ENCODE peak calls at places on chromosomes 1 and 21, in nine cellular contexts. Q is GM12864, X is body of pancreas, W is ascending aorta, O is WTC11, F is fibroblast of villous mesenchyme, U is choroid plexus epithelial cell, E is heart left ventricle, P is cardiac fibroblast. K is an unnamed sample.

GRCh38 chr21:41258617-41259016 is 58.0 kb upstream of the FAM3B start:
- DNase-seq in F (no peak), P (no peak), W (no peak), Q (no peak), X (no peak), E (no peak), O (no peak), U (no peak), K (no peak)

GRCh38 chr1:91583326-91583755 is 82.7 kb downstream of the CDC7 start:
- DNase-seq in O (no peak), F (peak), E (no peak), Q (no peak), U (no peak), W (no peak), X (no peak), P (no peak), K (peak)

GRCh38 chr1:195791796-195792195 is 816.4 kb downstream of the KCNT2 start:
- DNase-seq in U (no peak), W (no peak), P (no peak), F (no peak), X (no peak), Q (no peak), E (no peak), O (no peak), K (no peak)

GRCh38 chr1:37633950-37634553 is 640 bp downstream of the RSPO1 start:
- DNase-seq in O (peak), F (no peak), X (no peak), E (no peak), P (no peak), U (no peak), Q (no peak), W (no peak), K (no peak)

GRCh38 chr1:7121622-7121988 is 336.4 kb downstream of the CAMTA1 start:
- DNase-seq in F (no peak), U (no peak), W (no peak), P (peak), O (no peak), E (peak), Q (no peak), X (peak), K (no peak)

GRCh38 chr1:202162418-202163280 is 2.2 kb upstream of the PTPN7 start:
- DNase-seq in F (no peak), W (no peak), X (no peak), U (no peak), Q (no peak), E (no peak), O (no peak), P (no peak), K (peak)

GRCh38 chr1:5887436-5888290 is 104.6 kb downstream of the NPHP4 start:
- DNase-seq in U (peak), O (no peak), Q (no peak), X (no peak), E (no peak), F (no peak), W (no peak), P (no peak), K (peak)

GRCh38 chr1:162562452-162562828 is 918 bp downstream of the UAP1 start:
- DNase-seq in Q (no peak), X (peak), W (no peak), F (peak), E (no peak), U (peak), P (peak), O (no peak), K (peak)

GRCh38 chr1:22832414-22832786 is 121.8 kb downstream of the EPHB2 start:
- DNase-seq in X (no peak), F (peak), U (peak), W (no peak), P (no peak), Q (no peak), O (no peak), E (no peak), K (peak)

GRCh38 chr1:88566615-88567387 is 117.3 kb upstream of the PKN2 start:
- DNase-seq in U (no peak), X (no peak), F (no peak), Q (no peak), E (no peak), W (no peak), P (no peak), O (no peak), K (no peak)

GRCh38 chr1:24867064-24867870 is 62.8 kb downstream of the RUNX3 start:
- DNase-seq in U (no peak), W (no peak), F (no peak), P (no peak), O (no peak), E (no peak), Q (no peak), X (no peak), K (no peak)

GRCh38 chr1:181258971-181259745 is 170.7 kb downstream of the IER5 start:
- DNase-seq in F (no peak), X (no peak), E (no peak), W (no peak), O (no peak), P (no peak), Q (no peak), U (no peak), K (no peak)

GRCh38 chr1:110069302-110070281 is 880 bp downstream of the ALX3 start:
- DNase-seq in P (no peak), X (no peak), Q (no peak), U (no peak), E (no peak), W (no peak), O (peak), F (no peak), K (peak)

GRCh38 chr1:29577512-29577911 is 341.2 kb downstream of the PTPRU start:
- DNase-seq in E (no peak), P (no peak), F (no peak), O (peak), Q (no peak), U (no peak), W (no peak), X (no peak), K (no peak)

GRCh38 chr1:161702250-161702649 is 4.8 kb upstream of the FCRLA start:
- DNase-seq in E (no peak), W (no peak), X (no peak), Q (no peak), F (peak), P (no peak), U (no peak), O (no peak), K (no peak)

GRCh38 chr1:65717815-65718454 is 74.8 kb upstream of the PDE4B start:
- DNase-seq in U (peak), P (peak), X (no peak), W (no peak), O (no peak), E (no peak), F (peak), Q (no peak), K (no peak)

GRCh38 chr1:60589046-60589748 is 493.2 kb upstream of the NFIA start:
- DNase-seq in W (no peak), X (no peak), Q (no peak), O (no peak), F (no peak), P (peak), E (no peak), U (peak), K (no peak)

GRCh38 chr1:2129256-2129943 is 65.2 kb downstream of the FAAP20 start:
- DNase-seq in F (no peak), O (no peak), E (no peak), P (no peak), W (no peak), Q (no peak), U (no peak), X (peak), K (peak)

GRCh38 chr1:203871114-203871875 is 9.9 kb downstream of the SNRPE start:
- DNase-seq in U (peak), F (peak), O (peak), Q (no peak), P (peak), W (no peak), X (peak), E (peak), K (peak)

GRCh38 chr1:199867601-199868000 is 159.9 kb upstream of the NR5A2 start:
- DNase-seq in U (peak), P (peak), X (no peak), Q (no peak), E (no peak), W (no peak), O (no peak), F (peak), K (no peak)

GRCh38 chr1:63317007-63317813 is 5.2 kb upstream of the FOXD3 start:
- DNase-seq in E (peak), P (peak), W (no peak), O (peak), U (peak), Q (peak), X (peak), F (peak), K (peak)

GRCh38 chr1:4028139-4028501 is 128.0 kb upstream of the C1orf174 start:
- DNase-seq in Q (no peak), E (no peak), F (no peak), W (no peak), O (no peak), U (no peak), X (no peak), P (no peak), K (no peak)
- TF ChIP-seq CTCF in Q (no peak), E (no peak), F (no peak), W (no peak), O (no peak), U (no peak), X (no peak), P (no peak), K (no peak)

GRCh38 chr1:36605942-36606690 is 123.4 kb upstream of the CSF3R start:
- DNase-seq in E (no peak), W (no peak), X (no peak), P (no peak), F (no peak), Q (no peak), O (no peak), U (no peak), K (no peak)
- TF ChIP-seq CTCF in E (no peak), W (no peak), X (no peak), P (no peak), F (no peak), Q (no peak), O (no peak), U (no peak), K (no peak)

DNA sequence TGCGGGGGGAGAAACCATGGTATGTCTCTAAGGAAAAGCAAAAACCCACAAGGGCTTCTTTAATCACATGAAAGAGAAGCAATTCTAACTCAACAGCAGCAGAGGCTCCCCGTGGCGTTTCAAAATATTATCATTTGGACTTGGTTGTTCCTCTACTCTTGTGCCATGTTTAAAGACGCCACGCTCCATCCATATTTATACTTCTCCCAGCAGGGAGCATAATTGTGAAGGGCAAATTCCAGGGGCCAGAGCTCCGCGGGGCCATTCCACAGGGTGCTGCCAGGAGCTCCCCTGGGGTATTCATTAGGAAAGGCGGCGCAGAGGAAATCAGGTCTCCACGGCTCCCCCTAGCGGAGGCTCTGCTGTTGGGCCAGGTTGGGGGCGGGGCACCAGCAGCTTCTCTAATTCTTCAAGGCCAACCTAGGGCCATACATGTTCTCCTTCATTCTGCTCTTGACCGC is 92.1 kb upstream of the SSX2IP start:
- DNase-seq in E (peak), F (peak), P (peak), X (peak), Q (peak), O (peak), U (peak), W (no peak), K (peak)
- TF ChIP-seq CTCF in E (peak), F (peak), P (peak), X (peak), Q (peak), O (peak), U (peak), W (no peak), K (peak)

DNA sequence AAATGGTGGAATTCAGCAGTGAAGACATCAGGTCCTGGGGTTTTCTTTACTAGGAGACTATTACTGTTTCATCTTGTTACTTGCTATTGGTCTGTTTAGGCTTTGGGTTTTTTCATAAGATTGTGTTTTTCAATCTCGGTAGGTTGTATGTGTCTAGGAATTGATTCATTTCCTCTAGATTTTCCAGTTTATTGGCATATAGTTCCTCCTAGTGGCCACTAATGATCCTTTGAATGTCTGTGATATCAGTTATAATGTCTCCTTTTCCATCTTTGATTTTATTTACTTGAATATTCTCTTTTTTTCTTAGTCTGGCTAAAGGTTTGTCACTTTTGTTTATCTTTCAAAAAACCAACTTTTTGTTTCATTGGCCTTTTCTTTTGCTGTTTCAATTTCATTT is 233.0 kb downstream of the RWDD3 start:
- DNase-seq in U (no peak), P (no peak), Q (no peak), F (no peak), X (no peak), O (no peak), W (no peak), E (no peak), K (no peak)
- TF ChIP-seq CTCF in U (no peak), P (no peak), Q (no peak), F (no peak), X (no peak), O (no peak), W (no peak), E (peak), K (no peak)

GRCh38 chr1:235315173-235315572 is 12.8 kb downstream of the ARID4B start:
- DNase-seq in X (no peak), W (no peak), Q (no peak), F (no peak), O (no peak), P (no peak), E (no peak), U (no peak), K (no peak)

GRCh38 chr1:235313262-235313661 is 14.7 kb downstream of the ARID4B start:
- DNase-seq in Q (no peak), P (no peak), E (no peak), O (no peak), F (no peak), U (no peak), X (no peak), W (no peak), K (no peak)

GRCh38 chr1:235313931-235314678 is 13.9 kb downstream of the ARID4B start:
- DNase-seq in F (peak), X (no peak), U (no peak), E (no peak), W (no peak), Q (no peak), O (no peak), P (peak), K (no peak)

GRCh38 chr1:235317179-235317578 is 10.8 kb downstream of the ARID4B start:
- DNase-seq in F (no peak), X (no peak), O (no peak), U (no peak), Q (no peak), E (no peak), P (peak), W (no peak), K (no peak)

DNA sequence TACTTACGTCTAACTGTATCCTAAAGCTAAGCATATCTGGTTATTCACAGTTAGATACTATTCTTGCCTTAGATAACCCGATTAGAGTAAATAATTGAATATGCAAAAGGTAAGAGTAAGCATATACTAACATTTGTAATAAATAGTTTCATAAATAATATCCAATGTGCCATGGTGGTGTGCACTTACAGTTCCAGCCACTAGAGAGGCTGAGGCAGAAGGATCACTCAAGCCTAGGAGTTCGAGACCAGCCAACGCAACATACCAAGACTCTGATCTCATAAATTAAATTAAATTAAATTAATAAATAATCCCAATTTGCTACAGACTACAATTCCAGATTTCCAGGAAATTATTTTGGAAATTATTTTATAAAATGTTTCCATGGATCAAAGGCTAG is 12.2 kb downstream of the ARID4B start:
- DNase-seq in E (no peak), U (no peak), Q (no peak), P (no peak), O (no peak), F (no peak), W (no peak), X (no peak), K (no peak)
- TF ChIP-seq CTCF in E (no peak), U (peak), Q (no peak), P (no peak), O (no peak), F (no peak), W (no peak), X (no peak), K (no peak)

DNA sequence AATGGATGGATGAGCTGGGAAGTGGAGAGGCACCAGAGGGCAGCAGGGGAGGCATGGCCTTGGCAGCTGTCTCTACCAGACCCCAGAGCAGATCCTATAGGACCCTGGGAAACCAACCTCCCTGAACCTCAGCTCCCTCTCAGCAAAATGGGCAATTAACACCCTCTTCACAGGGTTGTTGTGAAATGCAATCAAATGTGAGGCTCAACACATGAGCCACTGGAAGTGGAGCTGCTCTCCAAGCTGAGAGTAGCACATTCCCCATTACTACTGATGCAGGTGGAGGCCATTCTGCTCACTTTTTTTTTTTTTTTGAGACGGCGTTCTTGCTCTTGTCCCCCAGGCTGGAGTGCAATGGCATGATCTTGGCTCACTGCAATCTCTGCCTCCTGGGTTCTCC is 6.5 kb upstream of the SYNC start:
- DNase-seq in W (no peak), E (no peak), X (no peak), U (no peak), Q (no peak), O (no peak), P (no peak), F (no peak), K (peak)
- TF ChIP-seq CTCF in W (no peak), E (no peak), X (no peak), U (no peak), Q (no peak), O (no peak), P (no peak), F (no peak), K (no peak)

K was measured in osteoblast.